ENCODE peak calls at places on chromosome 17, in four cellular contexts. W, R, M and N are unnamed samples.

GRCh38 chr17:41592601-41593305 is 6.1 kb upstream of the KRT14 start:
- DNase-seq in W (no peak), R (no peak), M (no peak), N (no peak)

GRCh38 chr17:70076189-70076588 is 1.2 kb downstream of the KCNJ16 start:
- DNase-seq in W (no peak), R (no peak), M (no peak), N (no peak)

GRCh38 chr17:64186171-64187092 is 56.5 kb upstream of the ERN1 start:
- DNase-seq in W (no peak), R (no peak), M (no peak), N (no peak)

GRCh38 chr17:72502111-72502939 is 381.5 kb downstream of the SOX9 start:
- DNase-seq in W (no peak), R (no peak), M (no peak), N (no peak)

GRCh38 chr17:67421869-67422273 is 44.8 kb downstream of the PITPNC1 start:
- DNase-seq in W (no peak), R (no peak), M (no peak), N (no peak)

GRCh38 chr17:40341808-40342574 is 22.5 kb downstream of the GJD3 start:
- DNase-seq in W (no peak), R (peak; percentile 87), M (no peak), N (no peak)

GRCh38 chr17:41724476-41725030 is 9.9 kb downstream of the HAP1 start:
- DNase-seq in W (no peak), R (no peak), M (no peak), N (no peak)

GRCh38 chr17:50638851-50639767 is 4.4 kb downstream of the ABCC3 start:
- DNase-seq in W (no peak), R (peak; percentile 98), M (no peak), N (peak; percentile 94)

GRCh38 chr17:32870027-32870670 is 6.8 kb downstream of the MYO1D start:
- DNase-seq in W (no peak), R (peak; percentile 75), M (no peak), N (no peak)

GRCh38 chr17:40062347-40063033 is at the start of gene THRA:
- DNase-seq in W (peak; percentile 76), R (peak; percentile 83), M (peak; percentile 62), N (no peak)

DNA sequence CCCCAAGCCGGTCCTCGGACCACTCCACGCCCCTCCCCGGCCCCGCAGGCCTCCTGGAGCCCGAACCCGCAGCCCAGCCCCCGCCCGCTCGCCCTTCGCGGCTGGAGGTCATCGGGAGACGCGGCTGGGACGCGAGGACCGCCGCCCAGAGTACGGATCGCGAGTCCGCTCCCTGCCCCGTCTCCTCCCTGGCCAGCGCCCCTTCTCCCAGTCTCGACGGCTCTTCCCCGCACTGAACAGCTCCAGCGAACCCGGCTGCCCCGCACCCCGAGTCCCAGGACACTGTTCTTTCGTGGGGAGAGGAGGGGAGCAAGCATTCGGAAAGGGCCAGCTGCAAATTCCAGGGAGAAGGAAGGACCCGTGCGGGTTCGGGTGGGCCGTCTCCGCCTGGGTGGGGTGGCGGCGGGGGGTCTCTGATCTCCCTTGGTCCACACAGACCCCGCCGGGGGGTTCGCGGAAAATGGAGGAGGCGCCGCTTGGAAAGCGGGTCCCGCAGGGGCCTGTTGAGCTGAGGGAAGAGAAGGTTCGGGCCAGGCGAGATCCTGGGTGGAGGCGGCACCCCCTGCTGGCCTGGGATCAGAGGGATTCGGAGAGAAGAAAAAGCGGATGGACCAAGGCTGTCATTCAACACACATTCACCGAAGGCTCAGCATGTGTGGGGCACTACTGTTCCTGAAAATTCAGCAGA is 632 bp upstream of the RTN4RL1 start:
- DNase-seq in W (no peak), R (peak; percentile 73), M (no peak), N (no peak)
- TF ChIP-seq CTCF in W (peak; percentile 54), R (peak; percentile 48), M (peak; percentile 23), N (peak; percentile 31)

GRCh38 chr17:49195746-49196145 is 14.6 kb downstream of the GNGT2 start:
- DNase-seq in W (no peak), R (no peak), M (no peak), N (no peak)

GRCh38 chr17:49197346-49197998 is 12.9 kb downstream of the GNGT2 start:
- DNase-seq in W (no peak), R (no peak), M (no peak), N (no peak)

GRCh38 chr17:49200423-49201083 is 9.8 kb downstream of the GNGT2 start:
- DNase-seq in W (no peak), R (no peak), M (no peak), N (no peak)

GRCh38 chr17:49196520-49196919 is 13.9 kb downstream of the GNGT2 start:
- DNase-seq in W (no peak), R (no peak), M (no peak), N (no peak)

DNA sequence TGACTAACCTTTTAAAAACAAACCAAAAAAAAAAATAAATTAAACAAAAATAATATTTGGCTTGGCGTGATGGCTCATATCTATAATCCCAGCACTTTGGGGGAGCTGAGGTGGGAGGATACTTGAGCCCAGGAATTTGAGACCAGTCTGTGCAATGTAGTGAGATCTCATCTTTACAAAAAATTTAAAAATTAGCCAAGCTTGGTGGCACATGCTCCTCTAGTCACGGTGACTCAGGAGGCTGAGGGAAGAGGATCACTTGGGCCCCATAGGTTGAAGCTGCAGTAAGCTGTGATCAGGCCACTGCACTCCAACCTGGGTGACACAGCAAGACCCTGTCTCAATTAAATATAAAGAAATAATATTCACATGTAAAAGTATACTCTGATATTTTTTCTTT is 12.2 kb downstream of the GNGT2 start:
- DNase-seq in W (no peak), R (no peak), M (no peak), N (no peak)
- TF ChIP-seq CTCF in W (no peak), R (no peak), M (no peak), N (no peak)

DNA sequence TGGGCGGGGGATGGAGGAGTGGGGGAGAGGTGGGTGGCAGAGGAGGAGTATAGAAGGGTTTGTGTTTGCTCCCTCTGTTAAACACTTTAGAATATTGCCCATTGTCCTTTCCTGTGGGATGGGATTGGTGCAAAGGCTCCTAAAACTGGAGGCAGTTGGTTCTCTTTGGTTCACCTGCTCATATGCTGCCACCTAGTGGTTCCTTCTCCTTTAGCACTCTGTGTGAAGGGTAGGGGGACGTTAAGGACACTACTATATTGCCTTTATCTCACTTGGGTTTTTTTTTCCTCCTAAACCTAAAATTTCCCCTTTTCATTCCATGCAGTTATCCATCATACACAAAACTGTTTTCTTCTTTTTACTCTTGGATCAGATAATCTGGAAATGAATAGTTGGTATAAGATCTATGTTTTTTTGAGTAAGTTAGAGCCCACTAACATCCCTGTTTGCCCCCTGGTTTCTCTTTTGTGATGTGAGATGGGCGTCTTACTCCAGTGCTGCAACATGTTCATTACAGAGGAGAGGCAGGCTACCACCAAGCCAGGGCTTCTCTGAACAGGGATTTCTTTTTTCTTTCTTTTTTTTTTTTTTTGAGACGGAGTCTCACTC is 23.8 kb downstream of the SNX11 start:
- DNase-seq in W (peak; percentile 77), R (peak; percentile 77), M (peak; percentile 18), N (no peak)
- TF ChIP-seq CTCF in W (peak; percentile 96), R (peak; percentile 67), M (peak; percentile 93), N (peak; percentile 5)

GRCh38 chr17:13576661-13577526 is 24.8 kb downstream of the HS3ST3A1 start:
- DNase-seq in W (peak; percentile 22), R (no peak), M (no peak), N (no peak)
- TF ChIP-seq CTCF in W (peak; percentile 65), R (no peak), M (no peak), N (no peak)

GRCh38 chr17:19867654-19868395 is at the start of gene ULK2:
- DNase-seq in W (peak; percentile 59), R (peak; percentile 71), M (peak; percentile 39), N (no peak)

GRCh38 chr17:19867094-19867653 is 562 bp downstream of the ULK2 start:
- DNase-seq in W (peak; percentile 54), R (peak; percentile 71), M (peak; percentile 39), N (no peak)
- TF ChIP-seq CTCF in W (peak; percentile 12), R (peak; percentile 12), M (no peak), N (no peak)